ENCODE peak calls at places on chromosomes 7 and 10, in seven cellular contexts. R is upper lobe of right lung, K is heart right ventricle, X is body of pancreas, I is prostate gland, D is right lobe of liver, C is hepatocyte. Q is an unnamed sample. For H3K4me1, the result is how much of the 10 kb centered on the place peaks cover.

GRCh38 chr10:126639084-126639483 is 31.4 kb downstream of the C10orf90 start:
- DNase-seq in X (no peak), D (no peak), R (no peak), K (no peak), C (no peak), I (no peak), Q (no peak)

GRCh38 chr10:59575269-59575668 is 134.4 kb downstream of the SLC16A9 start:
- DNase-seq in K (no peak), X (no peak), R (no peak), I (no peak), C (no peak), D (no peak), Q (no peak)

GRCh38 chr7:130897515-130898419 is 163.8 kb upstream of the KLF14 start:
- DNase-seq in I (no peak), D (no peak), K (no peak), R (no peak), C (no peak), X (no peak), Q (no peak)

GRCh38 chr7:111025013-111025412 is 65.9 kb upstream of the LRRN3 start:
- DNase-seq in C (peak), D (no peak), I (no peak), K (no peak), R (no peak), X (no peak), Q (no peak)

GRCh38 chr7:98297619-98298286 is 16.3 kb downstream of the BRI3 start:
- DNase-seq in K (no peak), I (no peak), X (no peak), C (no peak), R (no peak), D (no peak), Q (no peak)

GRCh38 chr10:15813415-15813814 is 46.9 kb downstream of the MINDY3 start:
- DNase-seq in X (no peak), R (no peak), D (no peak), C (no peak), I (no peak), K (no peak), Q (no peak)

GRCh38 chr7:73437699-73438416 is 4.3 kb downstream of the FZD9 start:
- DNase-seq in C (no peak), I (no peak), R (no peak), K (no peak), D (no peak), X (no peak), Q (peak)

GRCh38 chr10:112492736-112493135 is 45.7 kb downstream of the VTI1A start:
- DNase-seq in R (no peak), X (no peak), D (no peak), I (no peak), C (no peak), K (no peak), Q (no peak)

GRCh38 chr10:128382225-128382624 is 256.0 kb upstream of the MKI67 start:
- DNase-seq in X (no peak), D (no peak), R (no peak), C (no peak), K (no peak), I (no peak), Q (no peak)

GRCh38 chr7:22565315-22565811 is 65.4 kb upstream of the STEAP1B start:
- DNase-seq in C (no peak), D (no peak), K (no peak), X (no peak), R (no peak), I (no peak), Q (no peak)

GRCh38 chr7:131655447-131655846 is 99.0 kb upstream of the PODXL start:
- DNase-seq in X (no peak), K (no peak), I (no peak), D (no peak), R (peak), C (no peak), Q (peak)

GRCh38 chr10:124624875-124625274 is 119.3 kb downstream of the FAM53B start:
- DNase-seq in X (no peak), K (no peak), R (no peak), D (no peak), I (peak), C (no peak), Q (no peak)

GRCh38 chr7:983182-984071 is 446 bp downstream of the CYP2W1 start:
- DNase-seq in C (no peak), R (peak), K (no peak), I (peak), D (no peak), X (no peak), Q (no peak)

GRCh38 chr7:11831727-11832495 is at the start of gene THSD7A:
- DNase-seq in X (peak), C (peak), D (peak), R (peak), I (no peak), K (peak), Q (peak)

GRCh38 chr7:130009848-130010688 is 41.1 kb downstream of the ZC3HC1 start:
- DNase-seq in X (peak), C (peak), D (peak), R (no peak), I (no peak), K (no peak), Q (peak)

GRCh38 chr7:373818-374705 is 84.1 kb downstream of the FOXL3 start:
- DNase-seq in C (no peak), R (peak), X (no peak), I (no peak), K (no peak), D (no peak), Q (peak)

GRCh38 chr7:121494531-121494930 is 98.4 kb upstream of the FAM3C start:
- DNase-seq in K (no peak), C (no peak), R (no peak), X (no peak), I (no peak), D (no peak), Q (no peak)

GRCh38 chr7:74020396-74020795 is 7.6 kb upstream of the ELN start:
- DNase-seq in R (no peak), C (no peak), I (no peak), D (no peak), K (no peak), X (no peak), Q (no peak)

GRCh38 chr7:18834574-18835361 is 282.7 kb downstream of the TWIST1 start:
- DNase-seq in I (no peak), K (no peak), D (no peak), C (no peak), R (no peak), X (no peak), Q (no peak)

GRCh38 chr10:119441921-119442757 is 100.4 kb downstream of the RGS10 start:
- DNase-seq in X (no peak), C (no peak), R (peak), D (peak), I (no peak), K (no peak), Q (no peak)

GRCh38 chr7:121192834-121193233 is 136.0 kb upstream of the WNT16 start:
- DNase-seq in D (no peak), X (no peak), C (no peak), R (no peak), K (no peak), I (no peak), Q (no peak)

GRCh38 chr10:37865957-37866671 is 8.7 kb upstream of the ZNF248 start:
- DNase-seq in I (no peak), K (no peak), C (no peak), R (no peak), D (no peak), X (no peak), Q (no peak)

GRCh38 chr7:131554880-131555516 is 1.4 kb downstream of the PODXL start:
- DNase-seq in D (no peak), C (no peak), X (no peak), I (no peak), K (no peak), R (no peak), Q (no peak)

GRCh38 chr10:69835875-69836727 is 34.4 kb downstream of the COL13A1 start:
- DNase-seq in K (no peak), D (no peak), C (peak), I (no peak), X (no peak), R (no peak), Q (no peak)

GRCh38 chr7:130419652-130420051 is 21.2 kb downstream of the CEP41 start:
- DNase-seq in K (no peak), R (no peak), I (no peak), D (no peak), X (no peak), C (peak), Q (no peak)

GRCh38 chr7:70432567-70433001 is 699.4 kb upstream of the GALNT17 start:
- DNase-seq in K (no peak), D (no peak), X (no peak), R (no peak), I (peak), C (no peak), Q (no peak)

GRCh38 chr10:120221873-120222485 is 235.0 kb upstream of the PLPP4 start:
- DNase-seq in K (no peak), I (peak), C (peak), R (no peak), X (peak), D (no peak), Q (peak)

GRCh38 chr10:47257396-47258120 is 42.4 kb upstream of the GDF10 start:
- DNase-seq in I (no peak), D (no peak), R (no peak), K (no peak), C (no peak), X (no peak), Q (no peak)

GRCh38 chr7:15749631-15750030 is 63.1 kb upstream of the MEOX2 start:
- DNase-seq in I (no peak), D (no peak), X (no peak), C (no peak), R (no peak), K (no peak), Q (no peak)

GRCh38 chr10:8065651-8066050 is 11.2 kb downstream of the GATA3 start:
- DNase-seq in I (no peak), X (no peak), K (no peak), C (no peak), D (no peak), R (no peak), Q (no peak)

GRCh38 chr10:100184426-100185219 is 1.2 kb downstream of the ERLIN1 start:
- DNase-seq in C (peak), X (no peak), D (no peak), R (no peak), K (no peak), I (no peak), Q (no peak)

GRCh38 chr10:69451209-69451783 is at the start of gene TSPAN15:
- DNase-seq in R (peak), D (peak), X (peak), C (peak), K (peak), I (peak), Q (peak)

GRCh38 chr10:121054876-121055275 is 203.7 kb downstream of the WDR11 start:
- DNase-seq in C (no peak), R (no peak), K (no peak), D (no peak), I (no peak), X (no peak), Q (no peak)

GRCh38 chr10:130146042-130146441 is 9.9 kb downstream of the GLRX3 start:
- DNase-seq in R (no peak), K (no peak), D (no peak), C (no peak), I (no peak), X (no peak), Q (no peak)

GRCh38 chr7:112892263-112892662 is 102.1 kb upstream of the TMEM168 start:
- DNase-seq in K (no peak), C (peak), I (no peak), D (no peak), R (no peak), X (peak), Q (no peak)
- H3K4me1 ChIP-seq in K (half or more), C (under half), I (under half), D (under half), R (under half), X (under half), Q (under half)

DNA sequence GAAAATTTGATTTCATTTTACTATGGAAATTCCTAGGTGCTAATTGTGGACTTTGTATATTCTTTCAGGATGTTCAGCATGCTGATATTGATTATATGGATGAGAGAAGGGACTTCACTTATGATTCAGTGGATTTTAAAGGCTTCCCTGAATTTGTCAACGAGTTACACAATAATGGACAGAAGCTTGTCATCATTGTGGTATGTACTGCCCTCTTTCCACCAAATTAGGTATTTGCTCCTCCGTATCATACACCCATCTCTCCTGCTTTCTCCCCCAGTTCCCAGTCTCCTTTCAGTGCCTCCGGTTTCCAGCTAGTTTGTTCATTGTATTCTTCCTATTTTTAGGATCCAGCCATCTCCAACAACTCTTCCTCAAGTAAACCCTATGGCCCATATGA is 34.6 kb downstream of the MGAM start:
- DNase-seq in X (no peak), I (no peak), C (no peak), D (no peak), R (no peak), K (no peak), Q (no peak)
- H3K27ac ChIP-seq in X (no peak), I (no peak), C (no peak), D (no peak), R (no peak), K (no peak), Q (no peak)

GRCh38 chr10:79063661-79064490 is 4.9 kb upstream of the ZMIZ1 start:
- DNase-seq in R (peak), K (peak), C (no peak), D (peak), X (peak), I (no peak), Q (peak)
- H3K4me1 ChIP-seq in R (under half), K (under half), C (under half), D (under half), X (half or more), I (under half), Q (under half)

GRCh38 chr10:34795334-34795733 is 19.8 kb downstream of the PARD3 start:
- DNase-seq in I (no peak), C (no peak), D (no peak), X (no peak), K (no peak), R (no peak), Q (no peak)
- H3K27ac ChIP-seq in I (no peak), C (no peak), D (no peak), X (peak), K (no peak), R (no peak), Q (no peak)

DNA sequence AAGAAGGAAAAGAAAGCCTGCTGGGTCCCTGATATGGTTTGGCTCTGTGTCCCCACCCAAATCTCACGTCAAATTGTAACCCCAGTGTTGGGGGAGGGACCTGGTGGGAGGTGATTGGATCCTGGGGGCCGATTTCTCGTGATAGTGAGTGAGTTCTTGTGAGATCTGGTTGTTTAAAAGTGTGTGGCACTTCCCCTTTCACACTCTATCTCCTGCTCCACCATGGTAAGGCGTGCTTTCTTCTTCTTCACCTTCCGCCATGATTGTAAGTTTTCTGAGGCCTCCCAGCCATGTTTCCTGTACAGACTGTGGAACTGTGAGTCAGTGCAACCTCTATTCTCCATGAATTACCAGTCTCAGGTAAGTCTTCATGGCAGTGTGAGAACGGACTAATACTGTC is 42.6 kb downstream of the INPP5A start:
- DNase-seq in R (no peak), C (no peak), I (no peak), X (no peak), K (no peak), D (no peak), Q (no peak)
- H3K4me1 ChIP-seq in R (under half), C (under half), I (under half), X (under half), K (half or more), D (under half), Q (under half)

GRCh38 chr10:86744067-86744725 is 12.2 kb upstream of the BMPR1A start:
- DNase-seq in D (no peak), R (no peak), K (no peak), I (peak), C (no peak), X (no peak), Q (no peak)

GRCh38 chr10:86749835-86750234 is 6.6 kb upstream of the BMPR1A start:
- DNase-seq in R (no peak), X (no peak), C (no peak), D (no peak), K (no peak), I (no peak), Q (peak)

GRCh38 chr10:86752311-86752710 is 4.1 kb upstream of the BMPR1A start:
- DNase-seq in I (no peak), D (no peak), K (no peak), R (no peak), X (no peak), C (peak), Q (no peak)

GRCh38 chr10:86751477-86751876 is 4.9 kb upstream of the BMPR1A start:
- DNase-seq in D (no peak), C (no peak), K (no peak), X (no peak), R (no peak), I (no peak), Q (no peak)

DNA sequence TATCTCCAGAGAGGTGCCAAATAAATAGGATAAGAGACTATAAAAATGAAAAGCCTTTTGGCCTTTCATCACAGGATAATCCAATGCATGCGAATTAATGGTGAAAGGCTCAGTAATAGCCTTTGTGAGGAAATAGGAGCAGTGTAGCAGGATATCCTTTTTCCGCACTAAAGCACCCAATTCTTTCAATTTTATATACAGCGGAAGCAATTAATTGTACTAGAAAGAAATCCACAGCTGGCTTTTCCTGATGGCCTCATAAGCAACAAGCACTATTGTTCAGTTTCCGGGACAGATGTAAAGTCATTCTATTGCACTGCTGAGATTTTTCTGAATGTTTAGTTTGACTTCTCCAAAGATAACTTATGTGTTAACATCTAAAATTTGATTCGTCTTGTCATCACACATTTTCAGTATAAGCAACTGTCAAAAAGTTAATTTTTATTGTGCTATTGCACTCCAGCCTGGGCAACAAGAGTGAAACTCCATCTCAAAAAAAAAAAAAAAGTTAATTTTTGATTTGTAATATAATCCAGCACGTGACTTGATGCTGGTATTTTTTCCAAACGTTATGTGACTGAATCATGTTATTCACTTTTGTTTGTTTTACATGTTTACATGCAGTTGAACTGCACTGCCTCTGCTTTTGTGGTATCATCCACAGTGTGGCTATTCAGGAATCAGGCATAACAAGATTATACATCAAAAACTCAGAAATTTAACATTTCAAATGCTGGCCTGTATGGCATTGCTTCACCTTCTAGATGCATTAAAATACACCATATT is 8.4 kb upstream of the BMPR1A start:
- DNase-seq in C (no peak), X (no peak), R (no peak), I (no peak), K (no peak), D (no peak), Q (no peak)
- H3K27ac ChIP-seq in C (no peak), X (no peak), R (no peak), I (peak), K (no peak), D (no peak), Q (no peak)

DNA sequence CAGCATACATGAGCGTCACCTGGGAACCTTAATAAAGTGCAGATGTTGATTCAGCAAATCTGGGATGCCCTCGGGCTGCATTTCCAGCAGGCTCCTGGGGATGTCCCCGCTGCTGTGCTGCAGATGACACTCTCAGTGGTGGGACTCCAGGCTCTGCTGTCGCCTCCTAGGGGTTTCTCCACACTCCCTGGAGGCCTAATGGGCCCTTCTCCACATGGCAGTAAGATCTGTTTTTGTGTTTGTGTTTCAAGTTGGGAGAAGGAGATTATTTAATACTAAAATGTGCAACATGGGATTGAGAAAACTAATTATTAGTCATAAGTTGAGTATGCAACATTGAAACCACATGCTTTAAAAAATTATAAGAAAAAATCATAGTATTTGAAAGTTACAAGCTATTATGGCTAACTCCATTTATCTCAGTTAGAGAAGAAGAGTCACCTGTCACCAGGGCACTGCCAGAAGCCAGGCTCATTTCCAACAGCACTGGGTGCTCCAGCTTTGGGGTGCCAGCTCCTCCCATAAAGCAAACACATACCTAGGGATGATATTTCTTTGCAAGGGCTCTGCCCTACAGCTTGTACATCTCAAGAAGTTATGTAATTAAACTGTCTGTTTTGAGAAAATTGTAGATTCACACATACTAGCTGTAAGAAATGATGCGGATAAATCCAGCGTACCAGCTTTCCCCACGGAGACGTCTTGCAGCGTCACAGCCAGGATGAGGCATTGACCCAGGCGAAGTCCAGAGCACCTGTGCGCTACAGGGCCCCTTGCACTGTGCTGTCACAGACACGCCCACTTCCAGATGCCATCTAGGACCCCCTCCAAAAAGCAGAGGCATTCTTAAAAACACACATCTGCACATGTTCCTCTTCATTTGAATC is 106.4 kb downstream of the EGFR start:
- DNase-seq in X (no peak), K (no peak), D (no peak), R (no peak), I (no peak), C (no peak), Q (peak)
- H3K4me1 ChIP-seq in X (under half), K (half or more), D (under half), R (half or more), I (under half), C (under half), Q (under half)

GRCh38 chr10:87702260-87702972 is 42.7 kb downstream of the PAPSS2 start:
- DNase-seq in R (no peak), C (no peak), K (no peak), D (no peak), X (no peak), I (no peak), Q (no peak)
- H3K27ac ChIP-seq in R (no peak), C (peak), K (no peak), D (peak), X (peak), I (no peak), Q (no peak)

DNA sequence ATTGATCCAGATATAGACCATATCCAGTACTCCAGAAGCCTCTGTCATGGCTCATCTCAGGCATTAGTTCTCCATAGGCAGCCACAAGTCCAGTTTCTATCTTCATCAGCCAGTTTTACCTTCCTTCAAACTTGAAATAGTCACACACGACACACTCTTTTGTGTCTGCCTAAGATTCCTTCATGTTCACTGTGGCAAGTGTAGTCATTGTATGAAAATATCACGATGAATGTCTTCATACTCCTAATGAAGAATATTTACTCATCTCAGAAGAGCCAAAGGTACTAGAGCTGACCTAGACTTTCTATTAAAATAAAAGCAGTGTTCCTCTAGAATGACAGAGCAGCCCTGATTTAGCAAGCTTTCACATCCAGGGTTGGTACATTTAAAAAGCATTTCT is 230.7 kb downstream of the SNX13 start:
- DNase-seq in D (no peak), I (no peak), K (no peak), R (no peak), C (no peak), X (no peak), Q (no peak)
- H3K4me1 ChIP-seq in D (under half), I (under half), K (under half), R (under half), C (under half), X (under half), Q (under half)